ENCODE peak calls at places on chromosomes 16 and 17, in nine cellular contexts. K, I, W, H, J, N, U, D and O are unnamed samples.

GRCh38 chr16:48365030-48365600 is 20.1 kb downstream of the SIAH1 start:
- DNase-seq in K (no peak), I (no peak), W (no peak), H (peak; percentile 31), J (no peak), N (no peak), U (peak; percentile 52), D (no peak), O (no peak)

GRCh38 chr17:57009737-57010445 is 32.0 kb downstream of the SCPEP1 start:
- DNase-seq in K (peak; percentile 48), I (peak; percentile 14), W (peak; percentile 52), H (peak; percentile 78), J (peak; percentile 25), N (peak; percentile 12), U (peak; percentile 33), D (peak; percentile 88), O (no peak)

GRCh38 chr16:19113577-19114358 is at the start of gene ITPRIPL2:
- DNase-seq in K (no peak), I (no peak), W (peak; percentile 72), H (peak; percentile 87), J (peak; percentile 93), N (peak; percentile 29), U (peak; percentile 85), D (peak; percentile 83), O (peak; percentile 55)

GRCh38 chr17:35315283-35315682 is 58.1 kb downstream of the SLFN11 start:
- DNase-seq in K (no peak), I (no peak), W (peak; percentile 79), H (peak; percentile 86), J (no peak), N (no peak), U (peak; percentile 83), D (no peak), O (no peak)

GRCh38 chr17:67136191-67137025 is 92.1 kb downstream of the CACNG1 start:
- DNase-seq in K (no peak), I (no peak), W (no peak), H (peak; percentile 32), J (no peak), N (no peak), U (no peak), D (no peak), O (no peak)

GRCh38 chr17:4960279-4960922 is 7.2 kb downstream of the SPAG7 start:
- DNase-seq in K (no peak), I (no peak), W (no peak), H (no peak), J (no peak), N (no peak), U (no peak), D (no peak), O (no peak)

GRCh38 chr16:51670527-51670926 is 519.5 kb upstream of the SALL1 start:
- DNase-seq in K (no peak), I (no peak), W (no peak), H (no peak), J (no peak), N (no peak), U (no peak), D (no peak), O (no peak)

GRCh38 chr16:58464916-58465731 is 34.8 kb upstream of the NDRG4 start:
- DNase-seq in K (no peak), I (no peak), W (no peak), H (no peak), J (no peak), N (no peak), U (no peak), D (no peak), O (no peak)

GRCh38 chr17:79919164-79919585 is 79.9 kb upstream of the CBX4 start:
- DNase-seq in K (no peak), I (no peak), W (peak; percentile 80), H (peak; percentile 95), J (peak; percentile 89), N (no peak), U (peak; percentile 89), D (peak; percentile 92), O (no peak)

GRCh38 chr16:57092786-57093301 is 461 bp downstream of the CPNE2 start:
- DNase-seq in K (peak; percentile 42), I (peak; percentile 29), W (peak; percentile 36), H (peak; percentile 11), J (peak; percentile 47), N (peak; percentile 44), U (peak; percentile 34), D (peak; percentile 65), O (no peak)

GRCh38 chr17:77282524-77283515 is 142.1 kb downstream of the SEC14L1 start:
- DNase-seq in K (no peak), I (no peak), W (no peak), H (peak; percentile 72), J (no peak), N (no peak), U (peak; percentile 44), D (peak; percentile 59), O (no peak)

GRCh38 chr17:29036584-29036983 is 6.4 kb upstream of the PIPOX start:
- DNase-seq in K (no peak), I (no peak), W (no peak), H (no peak), J (no peak), N (no peak), U (no peak), D (no peak), O (no peak)
- TF ChIP-seq CTCF in K (no peak), I (no peak), W (no peak), H (no peak), J (no peak), N (no peak), U (no peak), D (no peak), O (no peak)

GRCh38 chr16:684961-685696 is 995 bp upstream of the JMJD8 start:
- DNase-seq in K (no peak), I (no peak), W (no peak), H (no peak), J (no peak), N (no peak), U (no peak), D (no peak), O (no peak)

GRCh38 chr16:682493-683395 is 1.4 kb downstream of the JMJD8 start:
- DNase-seq in K (no peak), I (no peak), W (no peak), H (no peak), J (no peak), N (no peak), U (no peak), D (no peak), O (no peak)

GRCh38 chr16:683396-684066 is 603 bp downstream of the JMJD8 start:
- DNase-seq in K (no peak), I (no peak), W (no peak), H (no peak), J (no peak), N (no peak), U (no peak), D (no peak), O (no peak)

GRCh38 chr16:685967-686366 is 1.8 kb upstream of the JMJD8 start:
- DNase-seq in K (no peak), I (no peak), W (no peak), H (peak; percentile 40), J (no peak), N (no peak), U (no peak), D (peak; percentile 70), O (no peak)

GRCh38 chr16:684067-684794 is at the start of gene JMJD8:
- DNase-seq in K (peak; percentile 98), I (peak; percentile 94), W (peak; percentile 85), H (peak; percentile 94), J (peak; percentile 98), N (peak; percentile 91), U (peak; percentile 96), D (peak; percentile 99), O (peak; percentile 94)
- TF ChIP-seq CTCF in K (no peak), I (no peak), W (no peak), H (no peak), J (no peak), N (no peak), U (no peak), D (no peak), O (no peak)

DNA sequence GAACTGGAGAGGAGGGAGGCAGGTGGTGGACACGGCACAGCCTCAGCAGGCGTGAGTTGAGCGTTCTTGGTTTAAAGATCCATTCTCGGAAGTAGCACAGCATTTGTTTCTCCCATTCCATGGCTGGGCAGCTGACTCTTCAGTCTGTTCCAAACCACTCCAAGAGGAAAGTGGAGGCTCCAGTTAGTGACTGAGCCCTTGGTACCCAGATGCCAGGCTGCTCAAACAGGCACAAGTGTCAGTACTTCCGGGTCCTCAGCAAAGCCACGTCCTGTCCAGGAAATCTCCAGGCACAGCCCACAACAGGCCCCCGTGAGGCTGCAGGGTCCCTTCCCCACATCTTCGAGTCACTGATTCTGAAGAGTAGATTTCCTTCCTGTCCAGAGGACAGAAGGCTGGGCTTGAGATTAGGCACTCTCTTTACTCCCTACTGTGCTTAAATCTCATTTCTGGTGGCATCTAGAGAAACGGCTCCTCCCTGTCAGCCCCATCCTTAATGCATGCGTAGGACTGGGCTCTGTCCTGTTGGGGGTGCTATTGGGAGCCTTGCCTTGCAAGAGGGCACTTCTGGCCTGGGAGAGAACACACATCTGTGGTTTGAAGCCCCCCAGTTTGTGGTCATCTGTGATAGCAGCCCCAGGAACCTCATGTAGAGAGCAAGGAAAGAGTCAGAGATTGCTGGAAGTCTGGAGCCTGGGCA is 39.7 kb upstream of the NAT9 start:
- DNase-seq in K (no peak), I (no peak), W (no peak), H (no peak), J (no peak), N (no peak), U (no peak), D (no peak), O (no peak)
- TF ChIP-seq CTCF in K (no peak), I (no peak), W (no peak), H (peak; percentile 50), J (no peak), N (peak; percentile 19), U (no peak), D (no peak), O (no peak)

GRCh38 chr17:74257311-74257710 is 16.7 kb upstream of the DNAI2 start:
- DNase-seq in K (no peak), I (no peak), W (no peak), H (no peak), J (no peak), N (no peak), U (no peak), D (no peak), O (no peak)

GRCh38 chr17:74253036-74253435 is 21.0 kb upstream of the DNAI2 start:
- DNase-seq in K (no peak), I (no peak), W (no peak), H (no peak), J (no peak), N (no peak), U (no peak), D (no peak), O (no peak)

GRCh38 chr17:74249966-74250365 is 24.1 kb upstream of the DNAI2 start:
- DNase-seq in K (no peak), I (no peak), W (no peak), H (no peak), J (no peak), N (no peak), U (no peak), D (no peak), O (no peak)

GRCh38 chr17:74251051-74251450 is 23.0 kb upstream of the DNAI2 start:
- DNase-seq in K (no peak), I (no peak), W (no peak), H (no peak), J (no peak), N (no peak), U (no peak), D (no peak), O (no peak)

DNA sequence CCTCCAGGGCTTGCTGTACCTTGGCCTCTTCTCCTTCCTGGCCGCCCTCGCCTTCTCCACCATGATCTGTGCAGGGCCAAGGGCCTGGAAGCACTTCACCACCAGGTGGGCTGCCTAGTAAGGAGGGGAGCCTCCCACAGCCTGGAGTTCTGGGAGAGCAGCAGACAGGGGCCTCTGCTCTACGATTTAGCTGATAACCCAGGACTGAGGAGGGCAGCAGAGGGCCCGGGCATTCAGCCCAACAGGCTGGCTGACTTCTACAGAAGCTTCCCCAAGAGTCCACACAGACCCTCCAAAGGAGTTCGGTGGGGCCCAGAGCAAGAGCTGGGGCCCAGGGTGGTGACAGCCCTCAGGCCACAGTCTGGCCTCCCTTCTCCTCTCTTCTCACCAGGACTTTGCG is 21.8 kb upstream of the DNAI2 start:
- DNase-seq in K (no peak), I (no peak), W (no peak), H (no peak), J (no peak), N (no peak), U (no peak), D (no peak), O (no peak)
- TF ChIP-seq CTCF in K (no peak), I (no peak), W (no peak), H (no peak), J (no peak), N (no peak), U (no peak), D (no peak), O (no peak)